ENCODE peak calls at places on chromosome 5, in five cellular contexts. M is pancreas, S is K562, G is mucosa of descending colon, U is colonic mucosa. P is an unnamed sample.
A peak's percentile ranks its signal among the peaks of the same experiment; 100 is the strongest.

GRCh38 chr5:96209829-96210228 is 223.2 kb downstream of the PCSK1 start:
- DNase-seq in M (no peak), S (no peak), U (no peak), G (no peak), P (no peak)

GRCh38 chr5:109141499-109142200 is 268.1 kb downstream of the PJA2 start:
- DNase-seq in S (no peak), U (no peak), G (no peak), M (no peak), P (peak; percentile 54)

GRCh38 chr5:6525910-6526309 is 77.3 kb downstream of the UBE2QL1 start:
- DNase-seq in G (no peak), S (peak; percentile 77), M (no peak), U (no peak), P (peak; percentile 81)

GRCh38 chr5:169336234-169336633 is 35.3 kb upstream of the SLIT3 start:
- DNase-seq in U (no peak), S (no peak), G (no peak), M (no peak), P (no peak)

GRCh38 chr5:143495823-143496275 is 92.4 kb upstream of the NR3C1 start:
- DNase-seq in U (no peak), M (no peak), S (no peak), G (no peak), P (no peak)

GRCh38 chr5:163162645-163163044 is 274.8 kb upstream of the CCNG1 start:
- DNase-seq in G (no peak), S (no peak), M (no peak), U (no peak), P (no peak)

GRCh38 chr5:109105631-109106267 is 304.0 kb downstream of the PJA2 start:
- DNase-seq in M (no peak), S (no peak), G (no peak), U (no peak), P (no peak)

GRCh38 chr5:64207978-64208377 is 42.3 kb downstream of the RNF180 start:
- DNase-seq in M (no peak), S (no peak), U (no peak), G (no peak), P (no peak)

GRCh38 chr5:172795401-172795977 is 24.5 kb upstream of the DUSP1 start:
- DNase-seq in G (peak; percentile 86), M (no peak), U (peak; percentile 70), S (no peak), P (peak; percentile 68)

GRCh38 chr5:56493293-56493692 is 260.2 kb upstream of the ANKRD55 start:
- DNase-seq in S (no peak), M (no peak), U (no peak), G (no peak), P (no peak)

GRCh38 chr5:34656001-34656699 is at the start of gene RAI14:
- DNase-seq in G (peak; percentile 72), S (peak; percentile 91), U (peak; percentile 74), M (peak; percentile 89), P (peak; percentile 93)

GRCh38 chr5:5141625-5142527 is 1.7 kb downstream of the ADAMTS16 start:
- DNase-seq in U (peak; percentile 63), S (peak; percentile 53), G (no peak), M (no peak), P (peak; percentile 71)

DNA sequence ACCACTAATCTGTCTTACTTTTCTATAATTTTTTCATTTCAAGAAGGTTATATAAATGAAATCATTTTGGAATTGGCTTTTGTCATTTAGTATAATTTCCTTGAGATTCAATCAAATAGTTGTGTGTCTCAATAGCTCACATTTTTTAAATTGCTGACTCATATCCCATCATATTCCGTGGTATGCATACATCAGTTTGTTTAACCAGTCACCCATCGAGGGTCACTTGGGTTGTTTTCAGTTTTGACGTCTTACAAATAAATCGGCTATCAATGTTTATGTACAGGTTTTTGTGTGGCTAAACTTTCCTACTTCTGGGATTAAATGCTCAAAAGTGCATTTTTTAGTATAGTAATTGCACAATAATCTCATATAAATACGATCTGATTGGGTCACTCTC is 185.5 kb downstream of the TAF11L14 start:
- DNase-seq in M (no peak), S (no peak), U (no peak), G (no peak), P (no peak)
- TF ChIP-seq CTCF in M (no peak), S (no peak), U (no peak), G (no peak), P (no peak)

GRCh38 chr5:148147415-148147814 is 20.9 kb upstream of the SPINK14 start:
- DNase-seq in S (no peak), G (no peak), U (peak; percentile 35), M (no peak), P (no peak)
- H3K4me1 ChIP-seq in S (no peaks in the 10 kb centered on the region), G (peaks cover 13% of the 10 kb centered on the region), U (peaks cover 3% of the 10 kb centered on the region), M (peaks cover 22% of the 10 kb centered on the region), P (no peaks in the 10 kb centered on the region)

DNA sequence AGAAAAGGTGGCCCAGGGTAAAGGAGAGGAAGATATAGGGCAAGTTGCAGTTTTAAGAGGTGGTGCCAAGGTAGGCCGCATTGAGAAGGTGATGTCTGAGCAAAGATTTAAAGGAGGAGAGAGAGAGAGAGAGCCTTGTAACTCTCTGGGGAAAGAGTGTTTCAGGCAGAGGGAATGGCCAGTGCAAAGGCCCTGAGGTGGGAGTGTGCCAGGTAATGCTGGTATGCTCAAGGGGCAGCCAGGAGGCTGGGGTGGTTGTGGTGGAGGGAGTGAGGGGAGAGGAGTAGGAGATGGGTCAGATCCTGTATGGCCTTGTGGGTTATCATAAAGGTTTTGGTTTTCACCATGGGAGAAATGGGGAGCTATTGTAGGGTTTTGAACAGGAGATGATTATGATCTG is 9.9 kb downstream of the MCCC2 start:
- DNase-seq in S (no peak), U (no peak), G (no peak), M (no peak), P (no peak)
- H3K4me3 ChIP-seq in S (no peak overlapping the region), U (no peak overlapping the region), G (no peak overlapping the region), M (no peak overlapping the region), P (no peak overlapping the region)

DNA sequence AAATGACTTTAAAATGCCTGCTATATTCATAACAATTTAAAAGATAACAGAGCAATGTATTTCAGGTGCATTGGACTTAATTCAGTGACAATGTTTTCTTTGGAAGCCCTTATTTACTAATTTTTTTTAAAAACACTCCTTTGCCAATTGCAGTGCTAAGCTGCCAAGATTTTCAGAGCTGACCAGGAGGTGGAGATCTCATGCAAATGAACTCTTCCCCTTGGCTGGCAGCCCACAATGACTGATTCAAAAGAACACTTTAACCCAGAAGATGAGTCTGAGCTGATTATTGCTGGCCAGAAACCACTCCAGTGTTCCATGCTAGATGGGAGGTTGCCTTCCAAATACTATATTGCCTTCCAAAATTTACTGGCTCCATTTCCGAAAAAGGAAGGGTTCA is 128.3 kb upstream of the CCNH start:
- DNase-seq in S (no peak), U (peak; percentile 55), M (no peak), G (no peak), P (peak; percentile 73)
- TF ChIP-seq CTCF in S (no peak), U (no peak), M (no peak), G (no peak), P (peak; percentile 55)

DNA sequence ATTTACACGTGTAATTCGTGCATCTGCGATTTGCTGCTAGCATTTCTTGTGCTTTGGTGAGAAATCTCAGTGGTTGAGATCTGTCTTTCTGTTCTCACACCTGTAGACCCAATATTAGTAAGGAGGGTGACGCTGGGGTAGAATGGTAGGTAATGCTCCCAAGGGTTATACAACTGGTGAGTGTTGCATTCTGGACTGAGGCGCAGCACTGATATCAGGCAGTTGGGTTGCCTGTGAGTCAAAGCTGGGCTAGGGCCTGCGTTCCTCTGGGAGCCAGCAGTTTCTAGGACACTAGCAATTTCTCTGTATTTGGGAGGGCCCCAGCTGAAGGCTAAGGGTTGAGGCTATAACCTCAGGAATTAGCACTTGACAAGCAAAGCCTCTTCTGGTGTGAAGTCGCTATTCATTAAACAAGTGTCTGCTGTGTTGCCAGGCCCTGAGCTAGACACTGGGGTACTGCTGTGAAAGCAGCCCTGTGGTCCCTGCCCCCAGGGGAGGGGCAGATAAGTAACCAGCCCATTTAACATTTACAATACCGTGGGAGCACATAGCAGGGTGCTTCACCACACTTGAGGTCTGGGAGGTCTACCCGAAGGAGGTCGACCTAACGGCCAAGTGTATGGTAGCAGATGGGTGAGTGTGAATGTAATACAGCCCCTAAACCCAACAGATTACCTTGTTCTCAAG is 28.7 kb downstream of the LARP1 start:
- DNase-seq in S (peak; percentile 33), G (no peak), M (no peak), U (no peak), P (peak; percentile 69)
- H3K4me1 ChIP-seq in S (peaks cover 38% of the 10 kb centered on the region), G (peaks cover 25% of the 10 kb centered on the region), M (peaks cover 60% of the 10 kb centered on the region), U (peaks cover 6% of the 10 kb centered on the region), P (peaks cover 31% of the 10 kb centered on the region)

DNA sequence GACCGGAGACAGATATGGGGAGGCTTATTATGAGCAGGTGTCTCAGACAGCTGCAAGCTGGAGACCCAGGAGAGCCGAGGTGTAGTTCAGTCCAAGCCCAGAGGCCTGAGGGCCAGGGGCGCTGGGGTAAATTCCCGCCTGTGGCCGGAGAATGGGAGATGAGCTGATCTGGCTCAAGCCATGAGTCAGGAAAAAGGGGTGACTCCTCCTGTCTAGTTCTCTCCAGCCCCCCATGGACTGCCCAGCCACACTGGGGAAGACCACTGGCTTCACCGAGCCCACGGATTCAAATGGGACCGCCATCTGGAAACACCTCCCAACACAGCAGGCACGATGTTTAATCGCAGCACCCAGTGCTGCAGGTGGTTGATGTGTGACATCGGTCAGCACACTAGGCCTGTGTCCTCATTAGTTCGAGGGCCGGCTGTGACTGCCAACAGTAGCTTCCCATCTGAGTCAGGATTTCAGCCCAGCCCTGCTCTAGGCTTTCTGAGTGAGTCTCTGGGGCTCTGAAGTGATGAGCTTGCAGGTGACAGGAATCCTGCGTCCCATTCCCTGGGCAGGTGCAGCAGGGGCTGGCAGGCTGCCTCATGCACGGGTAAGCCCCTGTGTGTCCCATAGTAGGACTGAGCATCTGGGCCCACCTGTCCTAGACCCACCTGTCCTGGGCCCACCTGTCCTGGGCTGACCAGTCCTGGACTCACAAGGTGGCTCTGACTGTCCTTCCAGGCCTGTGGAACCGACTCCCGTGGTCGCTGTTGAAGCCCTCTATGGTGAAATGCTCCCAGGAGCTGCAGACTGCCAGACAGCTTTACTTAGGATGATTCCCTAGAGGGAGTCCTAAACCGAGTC is 49.7 kb downstream of the AHRR start:
- DNase-seq in U (peak; percentile 12), M (no peak), G (no peak), S (no peak), P (peak; percentile 44)
- H3K4me3 ChIP-seq in U (no peak overlapping the region), M (no peak overlapping the region), G (no peak overlapping the region), S (no peak overlapping the region), P (no peak overlapping the region)

GRCh38 chr5:14582797-14583137 is 1.2 kb downstream of the OTULINL start:
- DNase-seq in S (no peak), U (no peak), M (no peak), G (no peak), P (no peak)
- TF ChIP-seq CTCF in S (no peak), U (no peak), M (no peak), G (no peak), P (no peak)

DNA sequence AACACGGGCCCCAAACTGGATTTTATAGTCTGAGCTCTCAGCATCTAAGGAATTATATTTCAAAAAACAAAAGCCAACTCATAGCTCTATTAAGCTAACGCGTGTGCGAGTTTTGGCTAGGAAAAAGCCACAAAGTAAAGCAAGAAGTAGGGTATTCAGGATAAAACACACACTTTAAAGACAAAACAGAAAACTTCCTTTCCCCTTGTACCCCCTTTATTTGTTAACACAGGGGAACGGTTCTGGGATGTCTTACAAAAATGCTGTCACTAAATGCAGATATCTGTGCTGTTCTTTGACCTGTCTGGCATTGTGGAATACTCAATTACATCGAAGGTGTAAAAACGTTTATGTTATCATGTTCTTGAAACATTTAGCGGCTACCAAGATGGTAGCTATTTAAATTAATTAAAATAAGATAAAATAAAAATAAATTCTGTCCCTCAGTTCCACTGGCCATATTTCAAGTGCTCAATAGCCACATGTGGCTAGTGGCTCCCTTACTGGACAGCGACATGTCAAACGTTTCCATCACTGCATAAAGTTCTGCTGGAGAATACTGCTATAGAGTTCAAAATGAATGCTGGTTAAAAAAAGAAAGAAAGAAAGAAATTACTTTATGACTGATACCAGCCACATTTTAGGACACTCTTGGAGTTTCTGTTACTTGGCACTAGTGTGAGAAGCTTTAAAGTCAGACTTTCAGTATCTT is 7.2 kb upstream of the MEF2C start:
- DNase-seq in G (no peak), U (no peak), M (no peak), S (no peak), P (no peak)
- H3K4me1 ChIP-seq in G (no peaks in the 10 kb centered on the region), U (no peaks in the 10 kb centered on the region), M (no peaks in the 10 kb centered on the region), S (no peaks in the 10 kb centered on the region), P (no peaks in the 10 kb centered on the region)